ENCODE peak calls at places on chromosome 1, in six cellular contexts. K, V, R, D, Z and C are unnamed samples.

GRCh38 chr1:32878637-32879041 is 7.7 kb upstream of the HPCA start:
- DNase-seq in K (no peak), V (no peak), R (no peak), D (no peak), Z (no peak), C (no peak)

GRCh38 chr1:202074985-202075773 is 47.5 kb upstream of the GPR37L1 start:
- DNase-seq in K (no peak), V (no peak), R (no peak), D (peak), Z (no peak), C (no peak)

GRCh38 chr1:32759997-32760623 is 57.0 kb downstream of the YARS1 start:
- DNase-seq in K (peak), V (peak), R (no peak), D (no peak), Z (no peak), C (no peak)

GRCh38 chr1:168092566-168093355 is 44.0 kb downstream of the GPR161 start:
- DNase-seq in K (no peak), V (peak), R (no peak), D (peak), Z (no peak), C (no peak)

GRCh38 chr1:227769047-227769446 is 33.8 kb downstream of the SNAP47 start:
- DNase-seq in K (no peak), V (no peak), R (no peak), D (no peak), Z (no peak), C (no peak)

GRCh38 chr1:244628719-244629299 is 24.1 kb upstream of the DESI2 start:
- DNase-seq in K (no peak), V (no peak), R (no peak), D (peak), Z (no peak), C (no peak)

GRCh38 chr1:38125837-38126520 is 79.4 kb upstream of the POU3F1 start:
- DNase-seq in K (no peak), V (no peak), R (no peak), D (no peak), Z (no peak), C (no peak)

GRCh38 chr1:216523449-216524190 is 100.4 kb upstream of the USH2A start:
- DNase-seq in K (no peak), V (no peak), R (no peak), D (no peak), Z (no peak), C (no peak)

GRCh38 chr1:200473698-200474371 is 64.0 kb upstream of the ZNF281 start:
- DNase-seq in K (no peak), V (no peak), R (no peak), D (no peak), Z (peak), C (no peak)

GRCh38 chr1:214213136-214213535 is 67.8 kb upstream of the SMYD2 start:
- DNase-seq in K (no peak), V (no peak), R (no peak), D (no peak), Z (no peak), C (no peak)